ENCODE peak calls at places on chromosome 1, in eight cellular contexts. One of them, this sample, is unnamed.

GRCh38 chr1:1038694-1039093 is 18.8 kb downstream of the AGRN start:
- DNase-seq in cardiac fibroblast: no peak
- DNase-seq in epithelial cell of esophagus: no peak
- DNase-seq in RCC 7860: no peak
- DNase-seq in heart right ventricle: no peak
- DNase-seq in stimulated activated CD4-positive, alpha-beta T cell treated with anti-CD3 and anti-CD28 coated beads, Interleukin-4, amount 100 ng/mL, for 48 hours: no peak
- DNase-seq in stimulated activated naive CD8-positive, alpha-beta T cell treated with anti-CD3 and anti-CD28 coated beads, Interleukin-15, Interleukin-2, amounts not matched to agents 100 U/mL and 50 U/mL, for 24 hours: no peak
- DNase-seq in HFFc6: no peak
- DNase-seq in this sample: no peak

GRCh38 chr1:11114966-11115365 is 15.3 kb upstream of the EXOSC10 start:
- DNase-seq in cardiac fibroblast: no peak
- DNase-seq in epithelial cell of esophagus: no peak
- DNase-seq in RCC 7860: no peak
- DNase-seq in heart right ventricle: no peak
- DNase-seq in stimulated activated CD4-positive, alpha-beta T cell treated with anti-CD3 and anti-CD28 coated beads, Interleukin-4, amount 100 ng/mL, for 48 hours: no peak
- DNase-seq in stimulated activated naive CD8-positive, alpha-beta T cell treated with anti-CD3 and anti-CD28 coated beads, Interleukin-15, Interleukin-2, amounts not matched to agents 100 U/mL and 50 U/mL, for 24 hours: no peak
- DNase-seq in HFFc6: no peak
- DNase-seq in this sample: no peak

GRCh38 chr1:59136541-59137335 is 160.2 kb upstream of the FGGY start:
- DNase-seq in cardiac fibroblast: peak
- DNase-seq in epithelial cell of esophagus: peak
- DNase-seq in RCC 7860: peak
- DNase-seq in heart right ventricle: no peak
- DNase-seq in stimulated activated CD4-positive, alpha-beta T cell treated with anti-CD3 and anti-CD28 coated beads, Interleukin-4, amount 100 ng/mL, for 48 hours: no peak
- DNase-seq in stimulated activated naive CD8-positive, alpha-beta T cell treated with anti-CD3 and anti-CD28 coated beads, Interleukin-15, Interleukin-2, amounts not matched to agents 100 U/mL and 50 U/mL, for 24 hours: no peak
- DNase-seq in HFFc6: no peak
- DNase-seq in this sample: peak

GRCh38 chr1:57157818-57158606 is 192.2 kb upstream of the C8B start:
- DNase-seq in cardiac fibroblast: no peak
- DNase-seq in epithelial cell of esophagus: no peak
- DNase-seq in RCC 7860: no peak
- DNase-seq in heart right ventricle: no peak
- DNase-seq in stimulated activated CD4-positive, alpha-beta T cell treated with anti-CD3 and anti-CD28 coated beads, Interleukin-4, amount 100 ng/mL, for 48 hours: no peak
- DNase-seq in stimulated activated naive CD8-positive, alpha-beta T cell treated with anti-CD3 and anti-CD28 coated beads, Interleukin-15, Interleukin-2, amounts not matched to agents 100 U/mL and 50 U/mL, for 24 hours: no peak
- DNase-seq in HFFc6: no peak
- DNase-seq in this sample: no peak

GRCh38 chr1:93716974-93717373 is 35.3 kb upstream of the BCAR3 start:
- DNase-seq in cardiac fibroblast: peak
- DNase-seq in epithelial cell of esophagus: peak
- DNase-seq in RCC 7860: peak
- DNase-seq in heart right ventricle: no peak
- DNase-seq in stimulated activated CD4-positive, alpha-beta T cell treated with anti-CD3 and anti-CD28 coated beads, Interleukin-4, amount 100 ng/mL, for 48 hours: peak
- DNase-seq in stimulated activated naive CD8-positive, alpha-beta T cell treated with anti-CD3 and anti-CD28 coated beads, Interleukin-15, Interleukin-2, amounts not matched to agents 100 U/mL and 50 U/mL, for 24 hours: no peak
- DNase-seq in HFFc6: peak
- DNase-seq in this sample: no peak

GRCh38 chr1:243513726-243514491 is 258.1 kb downstream of the SDCCAG8 start:
- DNase-seq in cardiac fibroblast: peak
- DNase-seq in epithelial cell of esophagus: no peak
- DNase-seq in RCC 7860: peak
- DNase-seq in heart right ventricle: no peak
- DNase-seq in stimulated activated CD4-positive, alpha-beta T cell treated with anti-CD3 and anti-CD28 coated beads, Interleukin-4, amount 100 ng/mL, for 48 hours: no peak
- DNase-seq in stimulated activated naive CD8-positive, alpha-beta T cell treated with anti-CD3 and anti-CD28 coated beads, Interleukin-15, Interleukin-2, amounts not matched to agents 100 U/mL and 50 U/mL, for 24 hours: no peak
- DNase-seq in HFFc6: peak
- DNase-seq in this sample: peak

GRCh38 chr1:228867951-228868730 is 132.9 kb downstream of the RHOU start:
- DNase-seq in cardiac fibroblast: no peak
- DNase-seq in epithelial cell of esophagus: no peak
- DNase-seq in RCC 7860: no peak
- DNase-seq in heart right ventricle: no peak
- DNase-seq in stimulated activated CD4-positive, alpha-beta T cell treated with anti-CD3 and anti-CD28 coated beads, Interleukin-4, amount 100 ng/mL, for 48 hours: no peak
- DNase-seq in stimulated activated naive CD8-positive, alpha-beta T cell treated with anti-CD3 and anti-CD28 coated beads, Interleukin-15, Interleukin-2, amounts not matched to agents 100 U/mL and 50 U/mL, for 24 hours: no peak
- DNase-seq in HFFc6: no peak
- DNase-seq in this sample: no peak

GRCh38 chr1:1371741-1372711 is 3.0 kb downstream of the AURKAIP1 start:
- DNase-seq in cardiac fibroblast: peak
- DNase-seq in epithelial cell of esophagus: peak
- DNase-seq in RCC 7860: peak
- DNase-seq in heart right ventricle: no peak
- DNase-seq in stimulated activated CD4-positive, alpha-beta T cell treated with anti-CD3 and anti-CD28 coated beads, Interleukin-4, amount 100 ng/mL, for 48 hours: peak
- DNase-seq in stimulated activated naive CD8-positive, alpha-beta T cell treated with anti-CD3 and anti-CD28 coated beads, Interleukin-15, Interleukin-2, amounts not matched to agents 100 U/mL and 50 U/mL, for 24 hours: peak
- DNase-seq in HFFc6: no peak
- DNase-seq in this sample: peak

GRCh38 chr1:207004931-207005830 is 27.4 kb downstream of the C1orf116 start:
- DNase-seq in cardiac fibroblast: peak
- DNase-seq in epithelial cell of esophagus: peak
- DNase-seq in RCC 7860: peak
- DNase-seq in heart right ventricle: peak
- DNase-seq in stimulated activated CD4-positive, alpha-beta T cell treated with anti-CD3 and anti-CD28 coated beads, Interleukin-4, amount 100 ng/mL, for 48 hours: no peak
- DNase-seq in stimulated activated naive CD8-positive, alpha-beta T cell treated with anti-CD3 and anti-CD28 coated beads, Interleukin-15, Interleukin-2, amounts not matched to agents 100 U/mL and 50 U/mL, for 24 hours: peak
- DNase-seq in HFFc6: peak
- DNase-seq in this sample: peak

This sample was measured in AG20443.